ENCODE peak calls at places on chromosomes 2 and 18, in six cellular contexts. F, Z, D, O, B and K are unnamed samples. For H3K27me3, the result is how much of the 10 kb centered on the place peaks cover.

GRCh38 chr2:161745866-161746614 is 121.8 kb downstream of the SLC4A10 start:
- DNase-seq in D (no peak), O (no peak), Z (no peak), B (no peak), F (no peak), K (no peak)

GRCh38 chr18:41873730-41874129 is 81.3 kb upstream of the PIK3C3 start:
- DNase-seq in F (no peak), Z (no peak), D (no peak), O (no peak), B (no peak), K (no peak)

GRCh38 chr2:197130318-197130717 is 180.3 kb downstream of the ANKRD44 start:
- DNase-seq in O (no peak), D (no peak), B (no peak), Z (no peak), F (no peak), K (no peak)

GRCh38 chr18:2699001-2699400 is 43.5 kb downstream of the SMCHD1 start:
- DNase-seq in Z (no peak), B (no peak), O (no peak), D (no peak), F (no peak), K (no peak)

GRCh38 chr2:241815477-241816430 is 6.8 kb downstream of the NEU4 start:
- DNase-seq in F (no peak), B (no peak), Z (no peak), O (peak), D (no peak), K (no peak)

GRCh38 chr2:226759768-226760167 is 39.9 kb downstream of the IRS1 start:
- DNase-seq in F (no peak), B (no peak), O (no peak), Z (no peak), D (no peak), K (no peak)

GRCh38 chr2:182818541-182819308 is 47.7 kb downstream of the FRZB start:
- DNase-seq in Z (no peak), O (no peak), D (no peak), B (no peak), F (no peak), K (peak)

GRCh38 chr2:140808816-140809215 is 1322.0 kb downstream of the LRP1B start:
- DNase-seq in D (no peak), O (no peak), F (no peak), B (no peak), Z (no peak), K (no peak)

GRCh38 chr2:41928593-41928992 is 119.2 kb upstream of the PKDCC start:
- DNase-seq in O (no peak), B (peak), D (no peak), F (peak), Z (no peak), K (no peak)

GRCh38 chr2:170818294-170819104 is 1.8 kb downstream of the GAD1 start:
- DNase-seq in F (peak), B (no peak), Z (no peak), D (no peak), O (no peak), K (no peak)

GRCh38 chr2:124318913-124319312 is 293.8 kb downstream of the CNTNAP5 start:
- DNase-seq in Z (no peak), B (no peak), D (no peak), O (no peak), F (peak), K (no peak)

GRCh38 chr18:24819141-24819890 is 358.9 kb downstream of the HRH4 start:
- DNase-seq in O (no peak), D (no peak), B (no peak), F (no peak), Z (no peak), K (no peak)

GRCh38 chr2:55033076-55033742 is 17.0 kb downstream of the RTN4 start:
- DNase-seq in O (no peak), F (no peak), B (no peak), Z (no peak), D (no peak), K (no peak)

GRCh38 chr2:101111262-101111838 is 39.8 kb downstream of the TBC1D8 start:
- DNase-seq in F (no peak), D (no peak), Z (no peak), O (no peak), B (no peak), K (no peak)

GRCh38 chr2:232979871-232980461 is 33.1 kb downstream of the NGEF start:
- DNase-seq in D (peak), B (no peak), Z (no peak), O (no peak), F (peak), K (no peak)

GRCh38 chr2:147610491-147611050 is 234.3 kb upstream of the ACVR2A start:
- DNase-seq in F (no peak), B (no peak), O (no peak), Z (no peak), D (no peak), K (no peak)

GRCh38 chr2:16881122-16881521 is 215.5 kb upstream of the CYRIA start:
- DNase-seq in B (no peak), O (no peak), D (no peak), Z (no peak), F (no peak), K (no peak)

GRCh38 chr2:226299771-226300170 is 499.8 kb downstream of the IRS1 start:
- DNase-seq in F (no peak), Z (no peak), D (no peak), O (no peak), B (no peak), K (no peak)

GRCh38 chr2:221517362-221518121 is 54.6 kb downstream of the EPHA4 start:
- DNase-seq in D (peak), O (no peak), B (no peak), Z (peak), F (peak), K (no peak)

GRCh38 chr18:35938158-35938557 is 34.3 kb upstream of the RMP24 start:
- DNase-seq in B (no peak), O (no peak), D (no peak), Z (no peak), F (peak), K (no peak)

GRCh38 chr18:48800877-48801727 is 149.7 kb downstream of the SMAD7 start:
- DNase-seq in D (peak), B (peak), Z (no peak), O (no peak), F (peak), K (no peak)

GRCh38 chr2:177147093-177147694 is 65.4 kb upstream of the HNRNPA3 start:
- DNase-seq in D (no peak), O (no peak), B (peak), Z (no peak), F (peak), K (no peak)

GRCh38 chr2:193276069-193276468 is 1081.3 kb upstream of the TMEFF2 start:
- DNase-seq in O (no peak), B (no peak), F (no peak), Z (no peak), D (no peak), K (no peak)

GRCh38 chr2:85772841-85773491 is 19.2 kb downstream of the ATOH8 start:
- DNase-seq in O (no peak), Z (no peak), B (no peak), F (peak), D (no peak), K (no peak)

DNA sequence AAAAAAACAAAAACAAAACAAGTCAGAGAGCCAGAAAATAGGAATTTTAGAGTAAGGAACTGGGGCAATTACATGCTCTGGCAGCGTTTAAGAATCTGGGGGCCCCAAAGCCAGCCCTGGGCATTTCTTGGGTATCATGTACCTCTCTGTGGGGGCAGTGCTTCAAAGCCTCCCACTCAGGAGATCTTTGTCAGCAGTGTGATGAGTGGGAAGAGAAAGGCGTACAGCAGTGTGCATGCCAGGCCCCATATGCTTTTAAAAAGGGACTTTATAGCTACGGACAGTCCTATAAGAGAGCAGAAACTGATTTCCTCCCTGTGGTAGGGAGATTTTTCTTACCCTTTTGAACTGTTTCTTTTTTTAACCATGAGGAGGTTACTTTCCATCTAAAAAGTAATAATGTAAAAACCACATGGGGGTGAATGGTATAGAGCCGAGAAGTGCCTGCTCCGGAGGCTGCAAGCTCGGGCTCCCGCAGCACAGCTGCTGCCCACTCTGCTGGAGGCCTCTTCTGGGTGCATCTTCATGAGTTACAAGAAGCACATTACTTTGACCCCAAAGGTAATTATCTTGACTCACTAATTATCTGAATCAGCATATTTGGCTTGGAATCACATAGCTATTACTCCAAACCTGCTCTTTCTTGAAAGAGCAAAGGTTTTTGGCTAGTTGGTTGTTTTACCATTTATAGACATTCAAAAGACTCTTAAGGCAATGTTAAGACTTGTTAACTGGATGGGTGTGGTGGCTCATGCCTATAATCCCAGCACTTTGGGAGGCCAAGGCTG is 46.4 kb downstream of the PROC start:
- DNase-seq in F (no peak), O (no peak), B (no peak), Z (no peak), D (no peak), K (no peak)
- H3K27ac ChIP-seq in F (no peak), O (no peak), B (no peak), Z (no peak), D (no peak), K (no peak)

DNA sequence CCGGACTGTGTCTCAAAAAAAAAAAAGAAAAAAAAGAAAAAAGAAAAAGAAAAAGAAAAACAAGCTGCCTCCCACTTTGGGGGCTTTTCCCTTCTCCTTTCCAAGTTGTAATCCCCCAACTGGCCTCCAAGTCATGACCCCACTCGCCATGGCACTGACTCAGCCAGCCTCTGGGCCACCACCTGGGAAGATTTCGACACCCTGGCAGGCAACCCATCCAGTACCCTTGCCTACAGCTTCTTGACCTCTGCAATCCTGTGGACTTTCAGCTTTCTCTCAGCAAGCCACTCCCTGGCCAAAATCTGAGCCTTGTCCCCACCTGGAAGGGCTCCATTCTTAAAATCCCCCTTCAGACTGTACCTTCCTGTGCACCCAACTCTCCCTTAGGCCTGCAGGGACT is 22.3 kb upstream of the FOSL2 start:
- DNase-seq in F (no peak), O (no peak), Z (no peak), D (no peak), B (no peak), K (no peak)
- H3K27me3 ChIP-seq in F (under half), O (under half), Z (under half), D (under half), B (under half), K (under half)

GRCh38 chr2:238379096-238379810 is 47.5 kb upstream of the ASB1 start:
- DNase-seq in O (no peak), D (no peak), B (no peak), Z (no peak), F (peak), K (no peak)
- H3K27ac ChIP-seq in O (no peak), D (no peak), B (no peak), Z (no peak), F (no peak), K (no peak)

GRCh38 chr18:47249602-47250001 is 1.9 kb downstream of the SKOR2 start:
- DNase-seq in D (no peak), B (no peak), Z (no peak), F (no peak), O (no peak), K (no peak)

GRCh38 chr18:47250415-47251046 is 929 bp downstream of the SKOR2 start:
- DNase-seq in Z (no peak), F (no peak), O (no peak), D (no peak), B (no peak), K (no peak)

GRCh38 chr18:47248610-47249343 is 2.7 kb downstream of the SKOR2 start:
- DNase-seq in B (no peak), D (no peak), F (no peak), O (no peak), Z (no peak), K (no peak)

GRCh38 chr18:47253101-47253654 is 1.7 kb upstream of the SKOR2 start:
- DNase-seq in O (no peak), Z (no peak), B (no peak), F (no peak), D (no peak), K (no peak)

GRCh38 chr18:47251289-47252120 is at the start of gene SKOR2:
- DNase-seq in F (no peak), Z (no peak), D (no peak), B (no peak), O (no peak), K (no peak)
- H3K27me3 ChIP-seq in F (half or more), Z (under half), D (half or more), B (half or more), O (half or more), K (half or more)

GRCh38 chr2:164554487-164554886 is 66.8 kb downstream of the GRB14 start:
- DNase-seq in D (no peak), F (no peak), O (no peak), Z (no peak), B (no peak), K (no peak)
- H3K27ac ChIP-seq in D (no peak), F (no peak), O (no peak), Z (no peak), B (no peak), K (no peak)

DNA sequence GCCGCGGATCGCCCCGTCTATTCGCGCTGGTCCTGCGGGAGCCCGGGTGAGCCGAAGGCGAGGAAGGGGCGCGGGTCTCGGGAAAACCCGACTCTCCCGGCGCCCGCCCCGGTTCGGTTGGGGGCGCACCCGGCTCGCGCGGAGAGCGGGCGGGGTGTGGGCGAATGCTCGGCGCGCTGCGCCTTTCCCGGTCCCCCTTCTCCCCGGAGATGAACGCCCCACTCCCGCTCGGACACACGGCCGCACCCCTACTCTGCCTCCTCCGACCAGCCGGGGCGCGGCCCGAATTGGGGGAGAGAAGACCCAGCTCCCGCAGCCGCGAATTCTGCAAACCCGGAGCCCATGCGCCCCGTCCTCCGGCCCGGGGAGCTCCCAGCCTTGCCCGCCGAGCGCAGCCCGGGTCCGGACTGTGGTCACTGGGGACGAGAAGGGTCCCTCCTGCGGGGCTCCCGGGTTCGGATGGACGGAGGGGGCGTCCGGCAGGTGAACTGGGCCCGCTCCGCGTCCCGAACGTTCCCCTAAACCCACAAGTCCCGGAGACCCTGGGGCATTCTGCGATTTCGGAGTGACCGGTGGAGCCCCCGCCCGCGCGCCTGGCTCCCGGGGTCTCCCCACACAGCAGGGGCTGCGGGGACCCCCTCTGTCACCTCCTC is 734 bp downstream of the KCNG2 start:
- DNase-seq in D (no peak), B (no peak), O (no peak), Z (no peak), F (no peak), K (no peak)
- H3K27me3 ChIP-seq in D (under half), B (under half), O (half or more), Z (under half), F (half or more), K (under half)